ENCODE peak calls at places on chromosomes 2 and 18, in eight cellular contexts. J, T, G, B, F, Z, M and S are unnamed samples.

GRCh38 chr2:219002395-219003266 is 9.4 kb upstream of the CRYBA2 start:
- DNase-seq in J (peak), T (peak), G (no peak), B (peak), F (peak), Z (no peak), M (peak), S (no peak)

GRCh38 chr2:189210250-189211075 is 30.9 kb upstream of the COL5A2 start:
- DNase-seq in J (peak), T (no peak), G (no peak), B (no peak), F (peak), Z (peak), M (peak), S (no peak)

GRCh38 chr2:53397085-53397484 is 370.5 kb upstream of the CHAC2 start:
- DNase-seq in J (no peak), T (no peak), G (no peak), B (no peak), F (no peak), Z (no peak), M (no peak), S (no peak)

GRCh38 chr2:35790292-35790691 is 565.3 kb upstream of the CRIM1 start:
- DNase-seq in J (no peak), T (no peak), G (no peak), B (no peak), F (no peak), Z (no peak), M (no peak), S (no peak)

GRCh38 chr18:38174173-38174572 is 608.6 kb upstream of the CELF4 start:
- DNase-seq in J (no peak), T (no peak), G (no peak), B (no peak), F (no peak), Z (no peak), M (no peak), S (no peak)

GRCh38 chr18:58221060-58221725 is 177.2 kb downstream of the NEDD4L start:
- DNase-seq in J (peak), T (no peak), G (no peak), B (no peak), F (peak), Z (no peak), M (peak), S (no peak)

GRCh38 chr2:26144953-26145680 is 27.8 kb upstream of the GAREM2 start:
- DNase-seq in J (peak), T (peak), G (peak), B (peak), F (peak), Z (peak), M (peak), S (peak)

GRCh38 chr18:57210101-57210661 is 63.3 kb downstream of the BOD1L2 start:
- DNase-seq in J (peak), T (no peak), G (no peak), B (peak), F (peak), Z (no peak), M (peak), S (peak)

GRCh38 chr2:231034291-231034882 is 2.9 kb upstream of the C2orf72 start:
- DNase-seq in J (no peak), T (no peak), G (no peak), B (no peak), F (no peak), Z (no peak), M (no peak), S (no peak)

GRCh38 chr18:48975221-48975816 is 24.6 kb upstream of the SMAD7 start:
- DNase-seq in J (no peak), T (no peak), G (no peak), B (peak), F (peak), Z (peak), M (no peak), S (no peak)

GRCh38 chr2:16365391-16365790 is 300.2 kb downstream of the CYRIA start:
- DNase-seq in J (no peak), T (no peak), G (no peak), B (no peak), F (no peak), Z (no peak), M (no peak), S (no peak)

GRCh38 chr18:77853859-77854258 is 604.2 kb downstream of the GALR1 start:
- DNase-seq in J (no peak), T (no peak), G (no peak), B (no peak), F (no peak), Z (no peak), M (no peak), S (no peak)

GRCh38 chr2:64267699-64268098 is 123.5 kb upstream of the PELI1 start:
- DNase-seq in J (no peak), T (no peak), G (no peak), B (no peak), F (no peak), Z (no peak), M (peak), S (no peak)

GRCh38 chr2:189933911-189934399 is 128.6 kb downstream of the MSTN start:
- DNase-seq in J (peak), T (no peak), G (no peak), B (no peak), F (no peak), Z (no peak), M (peak), S (no peak)

GRCh38 chr18:34978533-34978893 is 62.7 kb upstream of the MAPRE2 start:
- DNase-seq in J (no peak), T (no peak), G (no peak), B (peak), F (no peak), Z (no peak), M (no peak), S (no peak)

GRCh38 chr18:9863282-9863681 is 22.5 kb upstream of the TXNDC2 start:
- DNase-seq in J (no peak), T (no peak), G (no peak), B (no peak), F (no peak), Z (no peak), M (no peak), S (no peak)

GRCh38 chr2:106575955-106576354 is 88.8 kb downstream of the CD8B2 start:
- DNase-seq in J (no peak), T (no peak), G (no peak), B (peak), F (no peak), Z (peak), M (peak), S (no peak)

GRCh38 chr2:74849228-74849892 is 15.4 kb downstream of the HK2 start:
- DNase-seq in J (no peak), T (peak), G (peak), B (no peak), F (peak), Z (no peak), M (no peak), S (peak)

GRCh38 chr2:207835805-207836204 is 66.1 kb upstream of the FZD5 start:
- DNase-seq in J (no peak), T (no peak), G (no peak), B (no peak), F (no peak), Z (no peak), M (no peak), S (no peak)

GRCh38 chr2:85695121-85695520 is 963 bp downstream of the GNLY start:
- DNase-seq in J (no peak), T (no peak), G (no peak), B (no peak), F (no peak), Z (no peak), M (no peak), S (no peak)

GRCh38 chr2:96527052-96527964 is 9.2 kb upstream of the ARID5A start:
- DNase-seq in J (peak), T (peak), G (no peak), B (no peak), F (no peak), Z (peak), M (no peak), S (no peak)

GRCh38 chr2:202031261-202031986 is 2.2 kb upstream of the FZD7 start:
- DNase-seq in J (no peak), T (no peak), G (no peak), B (no peak), F (no peak), Z (no peak), M (no peak), S (no peak)